ENCODE peak calls at places on chromosomes 3 and 15, in ten cellular contexts. B is aorta; J is HCT116; A is heart right ventricle; E is CD4-positive, alpha-beta memory T cell; H is body of pancreas; M is lung; L is small intestine; V is stomach; Q is breast epithelium. R is an unnamed sample.

GRCh38 chr3:126146034-126146433 is 34.4 kb downstream of the ALDH1L1 start:
- DNase-seq in B (no peak), J (no peak), A (peak), E (no peak), H (no peak), M (peak), L (no peak), V (no peak), Q (peak), R (no peak)

GRCh38 chr15:40470423-40471104 is at the start of gene CHST14:
- DNase-seq in B (peak), J (no peak), A (peak), E (peak), H (peak), M (peak), L (peak), V (peak), Q (no peak), R (peak)

GRCh38 chr15:25268166-25268565 is 170.7 kb downstream of the UBE3A start:
- DNase-seq in B (no peak), J (no peak), A (no peak), E (no peak), H (no peak), M (no peak), L (no peak), V (no peak), Q (no peak), R (no peak)

GRCh38 chr3:32435911-32436815 is 44.5 kb downstream of the CMTM7 start:
- DNase-seq in B (no peak), J (no peak), A (no peak), E (peak), H (no peak), M (no peak), L (no peak), V (no peak), Q (no peak), R (no peak)

GRCh38 chr3:69113536-69113935 is 8.9 kb downstream of the LMOD3 start:
- DNase-seq in B (no peak), J (no peak), A (no peak), E (no peak), H (no peak), M (no peak), L (no peak), V (no peak), Q (no peak), R (no peak)

GRCh38 chr3:124986153-124987143 is 51.9 kb upstream of the MUC13 start:
- DNase-seq in B (no peak), J (peak), A (no peak), E (no peak), H (no peak), M (no peak), L (peak), V (no peak), Q (no peak), R (no peak)

GRCh38 chr15:88657326-88658069 is 18.7 kb downstream of the ISG20 start:
- DNase-seq in B (peak), J (peak), A (no peak), E (no peak), H (peak), M (peak), L (no peak), V (peak), Q (no peak), R (no peak)

GRCh38 chr3:105195260-105195659 is 171.4 kb upstream of the ALCAM start:
- DNase-seq in B (no peak), J (no peak), A (no peak), E (no peak), H (no peak), M (no peak), L (no peak), V (no peak), Q (no peak), R (no peak)

GRCh38 chr3:54188176-54188791 is 65.9 kb downstream of the CACNA2D3 start:
- DNase-seq in B (no peak), J (peak), A (no peak), E (no peak), H (peak), M (no peak), L (peak), V (peak), Q (no peak), R (peak)

GRCh38 chr15:98888839-98889479 is 118.6 kb downstream of the PGPEP1L start:
- DNase-seq in B (no peak), J (no peak), A (no peak), E (no peak), H (no peak), M (no peak), L (peak), V (no peak), Q (no peak), R (no peak)

GRCh38 chr3:161250116-161250515 is 29.0 kb downstream of the NMD3 start:
- DNase-seq in B (no peak), J (no peak), A (no peak), E (no peak), H (no peak), M (no peak), L (no peak), V (no peak), Q (no peak), R (no peak)

GRCh38 chr3:58835075-58835474 is 168.5 kb upstream of the FAM3D start:
- DNase-seq in B (no peak), J (no peak), A (no peak), E (no peak), H (no peak), M (no peak), L (no peak), V (no peak), Q (no peak), R (no peak)

GRCh38 chr15:48352474-48353072 is 21.3 kb downstream of the DUT start:
- DNase-seq in B (peak), J (peak), A (no peak), E (peak), H (peak), M (peak), L (peak), V (peak), Q (no peak), R (peak)

GRCh38 chr3:66712210-66712609 is 211.4 kb upstream of the LRIG1 start:
- DNase-seq in B (no peak), J (no peak), A (no peak), E (no peak), H (no peak), M (no peak), L (no peak), V (no peak), Q (no peak), R (no peak)

GRCh38 chr3:72301779-72302178 is 516.8 kb upstream of the PROK2 start:
- DNase-seq in B (no peak), J (no peak), A (no peak), E (no peak), H (peak), M (no peak), L (peak), V (peak), Q (peak), R (no peak)

GRCh38 chr3:123663977-123664376 is 79.1 kb upstream of the HACD2 start:
- DNase-seq in B (no peak), J (no peak), A (peak), E (no peak), H (no peak), M (no peak), L (no peak), V (no peak), Q (no peak), R (peak)

GRCh38 chr3:60743631-60744164 is 507.6 kb downstream of the FHIT start:
- DNase-seq in B (no peak), J (no peak), A (no peak), E (no peak), H (no peak), M (no peak), L (no peak), V (no peak), Q (no peak), R (no peak)

GRCh38 chr15:91853501-91853967 is at the start of gene SLCO3A1:
- DNase-seq in B (peak), J (no peak), A (peak), E (peak), H (peak), M (peak), L (no peak), V (peak), Q (no peak), R (peak)

GRCh38 chr15:91855684-91856553 is 2.4 kb downstream of the SLCO3A1 start:
- DNase-seq in B (no peak), J (no peak), A (no peak), E (no peak), H (peak), M (peak), L (peak), V (peak), Q (no peak), R (no peak)

GRCh38 chr15:91855241-91855640 is 1.7 kb downstream of the SLCO3A1 start:
- DNase-seq in B (no peak), J (no peak), A (no peak), E (no peak), H (no peak), M (no peak), L (no peak), V (no peak), Q (no peak), R (no peak)

GRCh38 chr15:91852741-91853500 is 587 bp upstream of the SLCO3A1 start:
- DNase-seq in B (peak), J (no peak), A (peak), E (peak), H (peak), M (peak), L (peak), V (peak), Q (peak), R (peak)

DNA sequence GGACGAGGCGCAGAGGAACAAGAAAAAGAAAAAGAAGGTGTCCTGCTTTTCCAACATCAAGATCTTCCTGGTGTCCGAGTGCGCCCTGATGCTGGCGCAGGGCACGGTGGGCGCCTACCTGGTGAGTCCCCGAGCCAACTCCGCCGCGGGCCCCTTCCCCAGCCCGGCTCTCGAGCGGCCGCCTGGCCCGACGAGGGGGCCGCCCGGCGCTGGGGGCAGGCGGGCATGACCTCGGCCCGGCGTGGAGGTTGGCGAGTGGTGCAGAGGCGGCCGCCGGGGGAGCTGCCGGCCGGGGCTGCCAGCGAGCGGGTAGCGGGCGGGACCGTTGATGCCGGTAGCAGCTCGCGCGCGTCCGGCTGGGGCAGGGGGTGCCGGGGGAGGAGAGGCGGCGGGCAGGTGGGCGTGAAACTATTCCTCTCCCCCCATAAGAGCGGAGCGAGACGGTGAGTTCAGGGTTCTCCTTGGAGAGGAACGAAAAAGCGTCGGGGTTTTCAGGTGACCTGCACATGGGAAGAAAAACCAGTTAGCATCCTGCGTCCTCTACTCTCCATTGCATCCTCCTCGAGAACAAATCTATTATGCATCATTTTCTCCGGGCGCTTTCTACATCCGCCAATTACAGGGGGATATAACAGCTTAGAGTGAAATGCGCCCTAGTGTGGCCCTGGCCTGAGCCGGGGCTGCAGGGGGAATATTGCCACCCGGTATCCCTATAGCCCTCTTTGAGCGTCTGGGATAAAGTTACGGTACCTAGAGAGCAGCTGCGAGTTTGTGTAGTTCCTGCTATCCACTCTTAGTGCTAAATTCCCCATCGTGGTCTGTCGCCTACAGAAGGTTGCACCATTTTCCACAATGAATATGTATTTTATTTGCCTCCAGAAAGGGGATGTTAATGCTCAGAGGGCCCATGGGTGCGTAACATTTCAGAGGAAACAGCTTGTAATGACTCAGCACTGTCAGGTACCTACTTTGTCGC is 748 bp downstream of the SLCO3A1 start:
- DNase-seq in B (peak), J (no peak), A (peak), E (peak), H (peak), M (peak), L (no peak), V (peak), Q (no peak), R (peak)
- H3K27ac ChIP-seq in B (peak), J (no peak), A (peak), E (peak), H (peak), M (peak), L (peak), V (peak), Q (peak), R (peak)

GRCh38 chr15:96350321-96350720 is 19.8 kb downstream of the NR2F2 start:
- DNase-seq in B (no peak), J (no peak), A (no peak), E (no peak), H (no peak), M (no peak), L (no peak), V (no peak), Q (no peak), R (no peak)
- H3K27ac ChIP-seq in B (no peak), J (no peak), A (no peak), E (no peak), H (peak), M (no peak), L (no peak), V (peak), Q (peak), R (peak)

GRCh38 chr15:69912116-69912515 is 185.6 kb downstream of the TLE3 start:
- DNase-seq in B (no peak), J (no peak), A (no peak), E (no peak), H (no peak), M (no peak), L (no peak), V (no peak), Q (no peak), R (no peak)
- H3K27ac ChIP-seq in B (no peak), J (no peak), A (no peak), E (no peak), H (no peak), M (no peak), L (no peak), V (no peak), Q (no peak), R (no peak)

GRCh38 chr3:148708409-148708808 is 10.7 kb downstream of the AGTR1 start:
- DNase-seq in B (no peak), J (no peak), A (no peak), E (no peak), H (no peak), M (no peak), L (no peak), V (no peak), Q (no peak), R (no peak)

GRCh38 chr3:148710665-148711064 is 13.0 kb downstream of the AGTR1 start:
- DNase-seq in B (no peak), J (no peak), A (no peak), E (no peak), H (no peak), M (no peak), L (no peak), V (no peak), Q (no peak), R (no peak)

GRCh38 chr3:148709560-148710253 is 12.0 kb downstream of the AGTR1 start:
- DNase-seq in B (no peak), J (no peak), A (no peak), E (no peak), H (no peak), M (no peak), L (no peak), V (no peak), Q (no peak), R (no peak)

GRCh38 chr3:148714521-148714920 is 16.8 kb downstream of the AGTR1 start:
- DNase-seq in B (no peak), J (no peak), A (no peak), E (no peak), H (no peak), M (no peak), L (no peak), V (no peak), Q (no peak), R (no peak)

GRCh38 chr3:148711981-148712666 is 14.4 kb downstream of the AGTR1 start:
- DNase-seq in B (no peak), J (no peak), A (no peak), E (no peak), H (no peak), M (no peak), L (no peak), V (no peak), Q (no peak), R (no peak)
- H3K27ac ChIP-seq in B (no peak), J (no peak), A (no peak), E (no peak), H (no peak), M (no peak), L (no peak), V (no peak), Q (no peak), R (no peak)

DNA sequence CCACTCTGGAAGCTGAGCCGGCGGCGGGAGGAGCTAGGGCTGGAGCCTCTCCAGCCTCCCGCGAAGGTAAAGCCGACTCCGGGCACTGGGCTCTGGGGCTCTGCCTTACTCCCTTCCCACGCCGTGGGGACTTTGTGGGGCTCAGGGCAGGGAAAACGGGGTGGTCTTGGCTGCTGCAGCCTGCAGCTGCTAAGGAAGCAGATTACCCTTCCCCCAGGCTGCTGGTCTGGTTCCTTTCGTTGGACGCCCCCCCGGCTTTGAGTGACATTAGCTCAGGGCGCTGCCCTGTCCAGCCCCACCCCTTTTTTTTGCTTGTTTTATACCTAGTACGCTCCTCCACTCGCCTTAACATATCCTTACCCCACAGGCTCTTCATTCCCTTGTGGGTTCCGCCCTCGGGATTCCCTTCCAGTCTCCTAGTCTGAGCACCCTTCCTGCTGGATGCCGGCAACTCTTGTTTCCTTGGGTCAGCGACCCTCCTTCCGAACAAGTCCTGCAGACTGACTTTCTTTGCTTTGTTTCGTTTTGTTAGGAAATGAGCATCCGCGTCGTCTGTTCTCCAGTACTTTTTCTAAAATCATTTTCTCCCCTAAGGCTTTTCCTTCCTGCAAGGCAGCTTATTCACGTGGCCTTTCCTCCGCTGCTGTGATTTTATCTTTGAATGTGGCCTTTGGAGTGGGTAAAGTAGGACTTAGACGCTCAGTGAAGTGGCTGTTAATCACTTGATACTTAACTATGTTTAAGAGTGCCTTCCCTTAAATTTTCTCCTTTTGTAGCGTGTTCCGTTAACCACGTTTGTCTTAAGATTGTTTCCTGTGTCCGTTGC is 606 bp downstream of the DNAJC13 start:
- DNase-seq in B (peak), J (no peak), A (no peak), E (peak), H (peak), M (peak), L (peak), V (peak), Q (no peak), R (no peak)
- H3K27ac ChIP-seq in B (peak), J (peak), A (peak), E (peak), H (peak), M (peak), L (peak), V (peak), Q (peak), R (peak)

GRCh38 chr3:195870442-195870841 is 37.9 kb downstream of the TNK2 start:
- DNase-seq in B (no peak), J (no peak), A (no peak), E (no peak), H (no peak), M (no peak), L (peak), V (peak), Q (no peak), R (peak)

GRCh38 chr3:195872800-195873199 is 35.6 kb downstream of the TNK2 start:
- DNase-seq in B (no peak), J (no peak), A (no peak), E (no peak), H (no peak), M (peak), L (no peak), V (no peak), Q (no peak), R (no peak)

GRCh38 chr3:195873281-195873887 is 35.0 kb downstream of the TNK2 start:
- DNase-seq in B (no peak), J (no peak), A (no peak), E (no peak), H (no peak), M (no peak), L (no peak), V (no peak), Q (no peak), R (no peak)

GRCh38 chr3:195870937-195871336 is 37.4 kb downstream of the TNK2 start:
- DNase-seq in B (no peak), J (no peak), A (no peak), E (no peak), H (no peak), M (no peak), L (no peak), V (no peak), Q (no peak), R (no peak)

DNA sequence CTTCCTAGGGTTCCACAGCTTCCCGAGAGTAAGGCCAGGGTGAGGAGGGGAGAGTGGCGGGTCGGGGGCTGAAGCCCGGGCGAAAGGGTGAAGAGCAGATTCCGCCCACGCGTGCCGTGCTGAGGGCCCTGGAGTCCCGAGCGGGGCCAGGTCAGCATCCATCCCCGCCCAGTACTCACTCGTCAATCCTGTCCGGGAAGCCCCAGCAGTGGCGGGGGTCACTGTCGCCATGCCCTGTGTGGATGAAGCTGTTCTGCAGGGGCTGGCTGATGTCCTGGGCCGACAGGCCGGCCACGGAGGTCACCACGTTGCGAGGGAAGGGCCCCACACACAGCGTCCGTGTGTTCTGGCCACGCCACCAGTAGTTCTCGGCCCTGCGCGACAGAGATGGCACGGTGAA is 36.3 kb downstream of the TNK2 start:
- DNase-seq in B (no peak), J (no peak), A (no peak), E (no peak), H (no peak), M (no peak), L (no peak), V (no peak), Q (no peak), R (no peak)
- H3K27ac ChIP-seq in B (no peak), J (no peak), A (no peak), E (no peak), H (no peak), M (peak), L (no peak), V (no peak), Q (no peak), R (no peak)

DNA sequence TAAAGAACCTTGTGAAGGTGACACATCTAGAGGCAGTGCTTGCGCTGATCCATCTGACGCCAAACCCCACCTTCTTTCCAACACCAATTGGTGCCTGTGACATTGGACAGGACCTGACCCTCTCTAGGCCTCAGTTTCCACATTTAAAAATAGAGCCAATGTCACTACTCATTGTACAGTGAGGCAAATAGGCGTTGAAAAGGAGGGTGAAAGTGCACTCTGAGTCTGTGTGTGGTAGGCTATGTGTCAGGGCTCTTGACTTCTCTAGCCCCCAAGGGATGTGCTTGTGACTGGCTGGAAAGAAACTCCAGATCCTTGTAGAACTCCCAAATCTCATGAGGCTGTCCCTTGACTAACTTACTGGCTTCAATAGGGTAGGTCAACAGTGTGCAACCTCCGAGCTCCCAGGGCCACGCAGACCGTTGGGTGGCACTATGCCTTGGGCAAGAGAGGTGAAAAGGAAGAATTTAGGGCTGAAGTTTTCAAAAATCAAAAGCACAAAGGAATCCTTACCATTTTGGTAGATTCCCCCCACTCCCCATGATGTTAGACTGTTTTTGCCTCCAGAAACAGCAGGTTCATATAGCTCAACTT is 723 bp upstream of the FAM219B start:
- DNase-seq in B (no peak), J (no peak), A (no peak), E (no peak), H (peak), M (no peak), L (peak), V (no peak), Q (no peak), R (no peak)
- H3K27ac ChIP-seq in B (no peak), J (peak), A (peak), E (peak), H (peak), M (peak), L (peak), V (peak), Q (peak), R (peak)

R was measured in heart left ventricle.